ENCODE peak calls at places on chromosomes 3 and 15, in eight cellular contexts. One of them, this sample, is unnamed.

GRCh38 chr15:36529296-36530011 is 50.0 kb upstream of the CDIN1 start:
- ATAC-seq in GM23338: no peak
- ATAC-seq in HepG2: no peak
- ATAC-seq in Panc1: no peak
- ATAC-seq in HCT116: no peak
- ATAC-seq in upper lobe of left lung: no peak
- ATAC-seq in GM12878: peak
- ATAC-seq in K562: no peak
- ATAC-seq in this sample: no peak

GRCh38 chr3:111299070-111299672 is 227.6 kb downstream of the NECTIN3 start:
- ATAC-seq in GM23338: peak
- ATAC-seq in HepG2: no peak
- ATAC-seq in Panc1: no peak
- ATAC-seq in HCT116: no peak
- ATAC-seq in upper lobe of left lung: no peak
- ATAC-seq in GM12878: no peak
- ATAC-seq in K562: no peak
- ATAC-seq in this sample: no peak

GRCh38 chr3:39150803-39151631 is 2.4 kb downstream of the CSRNP1 start:
- ATAC-seq in GM23338: peak
- ATAC-seq in HepG2: no peak
- ATAC-seq in Panc1: peak
- ATAC-seq in HCT116: no peak
- ATAC-seq in upper lobe of left lung: peak
- ATAC-seq in GM12878: peak
- ATAC-seq in K562: peak
- ATAC-seq in this sample: peak

GRCh38 chr15:65470866-65471265 is 46.6 kb downstream of the DPP8 start:
- ATAC-seq in GM23338: no peak
- ATAC-seq in HepG2: no peak
- ATAC-seq in Panc1: no peak
- ATAC-seq in HCT116: no peak
- ATAC-seq in upper lobe of left lung: no peak
- ATAC-seq in GM12878: no peak
- ATAC-seq in K562: no peak
- ATAC-seq in this sample: no peak

GRCh38 chr3:189262746-189263145 is 91.0 kb downstream of the TPRG1 start:
- ATAC-seq in GM23338: no peak
- ATAC-seq in HepG2: no peak
- ATAC-seq in Panc1: no peak
- ATAC-seq in HCT116: no peak
- ATAC-seq in upper lobe of left lung: no peak
- ATAC-seq in GM12878: peak
- ATAC-seq in K562: no peak
- ATAC-seq in this sample: no peak

GRCh38 chr3:71258116-71258515 is 325.4 kb downstream of the FOXP1 start:
- ATAC-seq in GM23338: peak
- ATAC-seq in HepG2: peak
- ATAC-seq in Panc1: no peak
- ATAC-seq in HCT116: no peak
- ATAC-seq in upper lobe of left lung: peak
- ATAC-seq in GM12878: no peak
- ATAC-seq in K562: no peak
- ATAC-seq in this sample: no peak

GRCh38 chr3:195257454-195258448 is 13.2 kb downstream of the XXYLT1 start:
- ATAC-seq in GM23338: no peak
- ATAC-seq in HepG2: no peak
- ATAC-seq in Panc1: no peak
- ATAC-seq in HCT116: no peak
- ATAC-seq in upper lobe of left lung: no peak
- ATAC-seq in GM12878: no peak
- ATAC-seq in K562: no peak
- ATAC-seq in this sample: no peak

GRCh38 chr15:73796266-73796939 is 43.3 kb upstream of the INSYN1 start:
- ATAC-seq in GM23338: no peak
- ATAC-seq in HepG2: no peak
- ATAC-seq in Panc1: no peak
- ATAC-seq in HCT116: no peak
- ATAC-seq in upper lobe of left lung: no peak
- ATAC-seq in GM12878: no peak
- ATAC-seq in K562: no peak
- ATAC-seq in this sample: no peak

GRCh38 chr15:80679167-80679804 is 15.8 kb upstream of the ABHD17C start:
- ATAC-seq in GM23338: no peak
- ATAC-seq in HepG2: no peak
- ATAC-seq in Panc1: no peak
- ATAC-seq in HCT116: peak
- ATAC-seq in upper lobe of left lung: peak
- ATAC-seq in GM12878: peak
- ATAC-seq in K562: no peak
- ATAC-seq in this sample: no peak

GRCh38 chr15:25784876-25785642 is 78.1 kb downstream of the ATP10A start:
- ATAC-seq in GM23338: no peak
- ATAC-seq in HepG2: no peak
- ATAC-seq in Panc1: no peak
- ATAC-seq in HCT116: no peak
- ATAC-seq in upper lobe of left lung: no peak
- ATAC-seq in GM12878: no peak
- ATAC-seq in K562: no peak
- ATAC-seq in this sample: no peak

GRCh38 chr15:39555885-39556284 is 25.0 kb upstream of the THBS1 start:
- ATAC-seq in GM23338: peak
- ATAC-seq in HepG2: peak
- ATAC-seq in Panc1: no peak
- ATAC-seq in HCT116: no peak
- ATAC-seq in upper lobe of left lung: no peak
- ATAC-seq in GM12878: no peak
- ATAC-seq in K562: no peak
- ATAC-seq in this sample: no peak

GRCh38 chr3:174756200-174756829 is 102.8 kb upstream of the NAALADL2 start:
- ATAC-seq in GM23338: no peak
- ATAC-seq in HepG2: no peak
- ATAC-seq in Panc1: no peak
- ATAC-seq in HCT116: no peak
- ATAC-seq in upper lobe of left lung: no peak
- ATAC-seq in GM12878: no peak
- ATAC-seq in K562: no peak
- ATAC-seq in this sample: no peak

GRCh38 chr3:29283297-29283681 is 2.4 kb downstream of the RBMS3 start:
- ATAC-seq in GM23338: no peak
- ATAC-seq in HepG2: no peak
- ATAC-seq in Panc1: no peak
- ATAC-seq in HCT116: no peak
- ATAC-seq in upper lobe of left lung: no peak
- ATAC-seq in GM12878: peak
- ATAC-seq in K562: no peak
- ATAC-seq in this sample: no peak

DNA sequence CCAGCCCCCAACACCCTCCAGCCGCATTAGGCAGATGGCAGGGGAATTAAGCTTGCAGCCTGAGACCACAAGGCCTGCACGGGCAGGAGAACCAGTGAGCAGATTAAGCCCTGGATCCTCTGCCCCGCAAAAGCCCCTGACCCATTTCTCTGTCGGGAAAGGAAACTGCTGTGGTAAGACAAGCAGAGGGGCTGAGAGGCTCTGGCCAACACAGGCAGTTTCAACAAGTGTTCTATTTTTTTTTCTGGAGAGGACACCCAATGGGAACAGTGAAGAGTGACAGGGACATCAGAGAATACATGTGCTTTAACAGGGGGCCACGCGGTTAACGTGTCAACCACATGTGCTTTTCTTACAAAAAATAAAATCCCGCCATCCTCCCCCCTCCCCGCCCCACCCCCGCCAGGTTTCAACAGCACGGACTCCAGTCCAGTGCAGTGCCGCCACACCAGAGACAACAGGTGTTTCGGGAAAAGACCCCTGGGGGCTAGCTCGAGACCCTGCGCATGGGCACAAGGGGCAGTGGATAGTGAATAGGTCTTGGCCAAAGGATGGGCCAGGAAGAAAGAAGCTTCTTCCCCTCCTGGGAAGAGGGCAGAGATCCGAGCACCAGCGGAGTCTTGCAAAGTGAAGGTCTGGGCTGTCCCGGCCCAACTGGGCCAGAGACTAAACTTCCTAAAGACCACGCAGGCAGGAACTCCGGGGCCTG is 809 bp downstream of the FYCO1 start:
- ATAC-seq in GM23338: peak
- ATAC-seq in HepG2: peak
- ATAC-seq in Panc1: peak
- ATAC-seq in HCT116: peak
- ATAC-seq in upper lobe of left lung: peak
- ATAC-seq in GM12878: peak
- ATAC-seq in K562: peak
- ATAC-seq in this sample: peak
- H3K27ac ChIP-seq in GM23338: no peak
- H3K27ac ChIP-seq in HepG2: peak
- H3K27ac ChIP-seq in Panc1: peak
- H3K27ac ChIP-seq in HCT116: peak
- H3K27ac ChIP-seq in upper lobe of left lung: peak
- H3K27ac ChIP-seq in GM12878: peak
- H3K27ac ChIP-seq in K562: peak
- H3K27ac ChIP-seq in this sample: peak

GRCh38 chr3:197487911-197488391 is 67.8 kb downstream of the BDH1 start:
- ATAC-seq in GM23338: no peak
- ATAC-seq in HepG2: peak
- ATAC-seq in Panc1: peak
- ATAC-seq in HCT116: peak
- ATAC-seq in upper lobe of left lung: peak
- ATAC-seq in GM12878: no peak
- ATAC-seq in K562: peak
- ATAC-seq in this sample: peak
- TF ChIP-seq POLR2AphosphoS5 in GM23338: no peak
- TF ChIP-seq POLR2AphosphoS5 in HepG2: no peak
- TF ChIP-seq POLR2AphosphoS5 in Panc1: no peak
- TF ChIP-seq POLR2AphosphoS5 in HCT116: no peak
- TF ChIP-seq POLR2AphosphoS5 in upper lobe of left lung: no peak
- TF ChIP-seq POLR2AphosphoS5 in GM12878: no peak
- TF ChIP-seq POLR2AphosphoS5 in K562: no peak
- TF ChIP-seq POLR2AphosphoS5 in this sample: no peak

GRCh38 chr3:81726132-81726531 is 35.3 kb downstream of the GBE1 start:
- ATAC-seq in GM23338: no peak
- ATAC-seq in HepG2: no peak
- ATAC-seq in Panc1: no peak
- ATAC-seq in HCT116: no peak
- ATAC-seq in upper lobe of left lung: no peak
- ATAC-seq in GM12878: peak
- ATAC-seq in K562: no peak
- ATAC-seq in this sample: no peak

GRCh38 chr3:81726735-81727134 is 34.7 kb downstream of the GBE1 start:
- ATAC-seq in GM23338: no peak
- ATAC-seq in HepG2: no peak
- ATAC-seq in Panc1: no peak
- ATAC-seq in HCT116: no peak
- ATAC-seq in upper lobe of left lung: peak
- ATAC-seq in GM12878: no peak
- ATAC-seq in K562: no peak
- ATAC-seq in this sample: no peak

GRCh38 chr3:81723732-81724313 is 37.6 kb downstream of the GBE1 start:
- ATAC-seq in GM23338: no peak
- ATAC-seq in HepG2: peak
- ATAC-seq in Panc1: peak
- ATAC-seq in HCT116: no peak
- ATAC-seq in upper lobe of left lung: no peak
- ATAC-seq in GM12878: peak
- ATAC-seq in K562: peak
- ATAC-seq in this sample: no peak

GRCh38 chr3:81732642-81733041 is 28.8 kb downstream of the GBE1 start:
- ATAC-seq in GM23338: no peak
- ATAC-seq in HepG2: no peak
- ATAC-seq in Panc1: no peak
- ATAC-seq in HCT116: no peak
- ATAC-seq in upper lobe of left lung: no peak
- ATAC-seq in GM12878: no peak
- ATAC-seq in K562: no peak
- ATAC-seq in this sample: no peak

DNA sequence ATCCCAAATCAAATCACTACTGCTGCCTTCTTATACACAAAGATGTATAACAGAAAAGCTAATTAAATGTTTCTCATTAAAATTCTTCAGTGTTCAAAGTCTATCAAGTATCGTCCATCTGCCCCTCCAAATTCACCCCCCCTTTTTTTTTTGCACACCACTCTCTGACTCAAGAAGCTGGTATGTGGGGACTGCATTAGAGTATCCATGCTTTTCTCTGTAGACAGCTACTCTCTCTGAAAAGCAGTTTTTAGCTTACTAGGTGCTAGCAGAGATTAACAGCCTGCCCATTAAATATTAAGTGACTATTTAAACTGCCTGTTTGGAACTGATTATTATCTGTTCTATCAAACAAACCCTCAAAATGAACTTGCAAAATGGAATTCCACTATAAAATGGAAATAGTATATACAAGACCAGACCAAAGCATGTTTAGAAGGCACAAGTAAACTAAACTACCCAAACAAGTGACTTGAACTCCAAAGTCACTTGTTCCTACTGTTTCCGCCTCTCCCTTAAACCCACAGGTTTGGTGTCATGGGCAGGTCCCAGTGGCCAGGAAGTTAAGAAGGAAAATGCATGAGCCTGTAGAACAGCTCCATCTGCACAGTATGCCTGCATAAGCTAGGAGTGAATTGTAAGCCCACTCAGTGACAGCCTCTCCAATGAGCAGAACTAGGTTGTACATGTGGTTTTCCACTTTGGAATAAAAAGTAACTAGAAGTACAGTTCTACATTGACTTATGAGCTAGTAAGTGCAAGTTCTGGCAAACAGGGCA is 32.5 kb downstream of the GBE1 start:
- ATAC-seq in GM23338: no peak
- ATAC-seq in HepG2: no peak
- ATAC-seq in Panc1: no peak
- ATAC-seq in HCT116: peak
- ATAC-seq in upper lobe of left lung: no peak
- ATAC-seq in GM12878: no peak
- ATAC-seq in K562: no peak
- ATAC-seq in this sample: no peak
- H3K4me3 ChIP-seq in GM23338: no peak
- H3K4me3 ChIP-seq in HepG2: no peak
- H3K4me3 ChIP-seq in Panc1: no peak
- H3K4me3 ChIP-seq in HCT116: no peak
- H3K4me3 ChIP-seq in upper lobe of left lung: no peak
- H3K4me3 ChIP-seq in GM12878: no peak
- H3K4me3 ChIP-seq in K562: no peak
- H3K4me3 ChIP-seq in this sample: no peak

DNA sequence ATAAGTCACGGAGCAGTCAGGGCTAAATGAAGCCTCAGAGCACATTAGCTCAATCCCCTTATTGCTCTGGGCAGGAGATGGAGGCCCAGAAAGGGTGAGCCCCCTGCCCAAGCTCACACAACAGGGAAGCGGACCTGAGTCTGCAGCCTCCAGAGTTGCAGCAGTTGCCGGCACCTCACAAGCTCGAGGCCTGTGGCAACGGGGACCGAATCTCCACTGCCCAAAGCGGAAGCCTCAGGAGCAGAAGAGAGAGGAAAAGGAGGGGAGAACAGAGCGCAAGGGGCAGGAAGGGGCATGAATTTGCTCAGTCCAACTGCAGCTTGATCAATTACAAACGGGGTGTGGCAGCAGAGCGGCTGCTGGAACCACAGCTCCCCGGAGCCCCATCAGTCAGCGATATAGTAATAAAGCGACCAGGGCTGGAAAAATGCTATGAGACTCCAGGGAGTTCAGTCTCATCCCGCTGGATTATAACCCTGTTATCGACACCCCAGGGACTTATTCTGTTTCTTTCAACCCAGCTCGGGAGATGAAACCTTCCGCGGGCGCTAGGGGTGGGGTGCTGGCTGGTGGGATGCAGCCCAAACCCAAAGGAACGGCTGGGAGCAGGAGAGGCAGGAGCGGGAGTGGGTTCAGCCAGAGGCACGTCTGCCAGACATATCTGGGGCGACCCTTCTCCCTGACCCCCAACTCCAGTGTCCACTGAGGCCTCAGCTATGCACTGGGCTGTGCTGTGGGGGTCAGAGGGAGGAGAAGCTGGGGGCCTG is 219.7 kb upstream of the LINGO1 start:
- ATAC-seq in GM23338: peak
- ATAC-seq in HepG2: no peak
- ATAC-seq in Panc1: no peak
- ATAC-seq in HCT116: no peak
- ATAC-seq in upper lobe of left lung: no peak
- ATAC-seq in GM12878: no peak
- ATAC-seq in K562: no peak
- ATAC-seq in this sample: no peak
- H3K27ac ChIP-seq in GM23338: no peak
- H3K27ac ChIP-seq in HepG2: no peak
- H3K27ac ChIP-seq in Panc1: no peak
- H3K27ac ChIP-seq in HCT116: no peak
- H3K27ac ChIP-seq in upper lobe of left lung: no peak
- H3K27ac ChIP-seq in GM12878: no peak
- H3K27ac ChIP-seq in K562: no peak
- H3K27ac ChIP-seq in this sample: no peak

This sample was measured in gastroesophageal sphincter.